ENCODE peak calls at places on chromosomes 7 and 10, in nine cellular contexts. C is GM13977; K is activated CD4-positive, alpha-beta T cell treated with anti-CD3 and anti-CD28 coated beads, Interleukin-2, amount 50 U/mL, for 1 hour; X is GM13976; P is activated CD4-positive, CD25-positive, alpha-beta regulatory T cell; H is NCI-H1105 treated with DMSO at 0.1 percent for 48 hours; S is hippocampal formation; E is RKO; U is right cardiac atrium. J is an unnamed sample.

GRCh38 chr7:2109936-2110585 is 122.7 kb downstream of the MAD1L1 start:
- DNase-seq in C (no peak), K (no peak), X (peak), P (no peak), H (no peak), S (no peak), E (peak), U (peak), J (peak)

GRCh38 chr10:97612386-97612785 is 20.9 kb downstream of the MORN4 start:
- DNase-seq in C (peak), K (no peak), X (peak), P (no peak), H (no peak), S (no peak), E (peak), U (no peak), J (no peak)

GRCh38 chr7:44292876-44293560 is 32.4 kb downstream of the CAMK2B start:
- DNase-seq in C (no peak), K (no peak), X (no peak), P (no peak), H (no peak), S (no peak), E (no peak), U (no peak), J (no peak)

GRCh38 chr7:158392251-158392650 is 195.4 kb downstream of the PTPRN2 start:
- DNase-seq in C (no peak), K (no peak), X (no peak), P (no peak), H (no peak), S (no peak), E (no peak), U (no peak), J (no peak)

GRCh38 chr7:51316666-51317581 is at the start of gene COBL:
- DNase-seq in C (peak), K (no peak), X (no peak), P (no peak), H (no peak), S (no peak), E (peak), U (peak), J (no peak)

GRCh38 chr10:58756126-58756525 is 243.5 kb downstream of the BICC1 start:
- DNase-seq in C (no peak), K (no peak), X (no peak), P (no peak), H (no peak), S (no peak), E (no peak), U (no peak), J (no peak)

GRCh38 chr7:102321351-102322201 is 34.7 kb downstream of the SPDYE6 start:
- DNase-seq in C (peak), K (no peak), X (peak), P (no peak), H (no peak), S (no peak), E (no peak), U (peak), J (no peak)

GRCh38 chr10:98920807-98921206 is 314.8 kb downstream of the HPSE2 start:
- DNase-seq in C (no peak), K (no peak), X (no peak), P (no peak), H (no peak), S (no peak), E (peak), U (no peak), J (no peak)

GRCh38 chr7:154186811-154187210 is 134.6 kb downstream of the DPP6 start:
- DNase-seq in C (no peak), K (no peak), X (no peak), P (no peak), H (no peak), S (no peak), E (no peak), U (no peak), J (no peak)

GRCh38 chr7:43175525-43176200 is 63.2 kb downstream of the HECW1 start:
- DNase-seq in C (no peak), K (no peak), X (no peak), P (no peak), H (no peak), S (no peak), E (no peak), U (no peak), J (no peak)

GRCh38 chr10:30803901-30804322 is 174.4 kb upstream of the LYZL2 start:
- DNase-seq in C (no peak), K (no peak), X (no peak), P (no peak), H (no peak), S (no peak), E (no peak), U (no peak), J (no peak)

GRCh38 chr10:111656066-111656465 is 527.5 kb downstream of the GPAM start:
- DNase-seq in C (no peak), K (no peak), X (no peak), P (no peak), H (no peak), S (no peak), E (no peak), U (no peak), J (no peak)

GRCh38 chr10:132041340-132041739 is 24.4 kb upstream of the JAKMIP3 start:
- DNase-seq in C (no peak), K (no peak), X (no peak), P (no peak), H (no peak), S (no peak), E (no peak), U (no peak), J (no peak)

GRCh38 chr10:110820321-110820814 is 51.4 kb upstream of the PDCD4 start:
- DNase-seq in C (no peak), K (no peak), X (no peak), P (no peak), H (no peak), S (peak), E (no peak), U (peak), J (no peak)

GRCh38 chr10:75569506-75569905 is 138.1 kb downstream of the LRMDA start:
- DNase-seq in C (no peak), K (no peak), X (no peak), P (no peak), H (no peak), S (no peak), E (no peak), U (no peak), J (no peak)

GRCh38 chr10:107689318-107689717 is 524.8 kb upstream of the SORCS1 start:
- DNase-seq in C (no peak), K (no peak), X (no peak), P (no peak), H (no peak), S (no peak), E (no peak), U (no peak), J (no peak)

GRCh38 chr10:75771606-75772005 is 340.2 kb downstream of the LRMDA start:
- DNase-seq in C (no peak), K (no peak), X (no peak), P (no peak), H (no peak), S (no peak), E (no peak), U (no peak), J (no peak)

GRCh38 chr7:54888067-54888735 is 129.2 kb upstream of the SEC61G start:
- DNase-seq in C (no peak), K (no peak), X (peak), P (no peak), H (no peak), S (peak), E (no peak), U (peak), J (no peak)

GRCh38 chr7:124724516-124725192 is 40.9 kb downstream of the GPR37 start:
- DNase-seq in C (no peak), K (no peak), X (no peak), P (no peak), H (no peak), S (peak), E (no peak), U (no peak), J (no peak)

GRCh38 chr10:132665946-132666732 is 119.8 kb downstream of the NKX6-2 start:
- DNase-seq in C (no peak), K (no peak), X (no peak), P (no peak), H (no peak), S (no peak), E (peak), U (no peak), J (no peak)

GRCh38 chr10:69123306-69123746 is 652 bp upstream of the VPS26A start:
- DNase-seq in C (no peak), K (no peak), X (no peak), P (no peak), H (peak), S (peak), E (peak), U (no peak), J (no peak)

GRCh38 chr7:33849961-33850559 is 55.3 kb upstream of the BMPER start:
- DNase-seq in C (no peak), K (no peak), X (no peak), P (no peak), H (no peak), S (no peak), E (no peak), U (no peak), J (no peak)

GRCh38 chr10:129760416-129760815 is 203.7 kb downstream of the EBF3 start:
- DNase-seq in C (no peak), K (no peak), X (no peak), P (no peak), H (no peak), S (no peak), E (no peak), U (peak), J (no peak)

GRCh38 chr10:131184503-131184902 is 127.0 kb downstream of the TCERG1L start:
- DNase-seq in C (no peak), K (no peak), X (no peak), P (no peak), H (no peak), S (no peak), E (no peak), U (no peak), J (no peak)

GRCh38 chr10:112949875-112950507 is at the start of gene TCF7L2:
- DNase-seq in C (peak), K (peak), X (peak), P (peak), H (peak), S (peak), E (peak), U (peak), J (no peak)

GRCh38 chr10:103894454-103894853 is 23.5 kb downstream of the STN1 start:
- DNase-seq in C (no peak), K (no peak), X (no peak), P (no peak), H (no peak), S (no peak), E (no peak), U (no peak), J (no peak)

GRCh38 chr10:102227050-102227449 is 951 bp downstream of the ELOVL3 start:
- DNase-seq in C (no peak), K (no peak), X (no peak), P (no peak), H (no peak), S (no peak), E (no peak), U (no peak), J (no peak)

GRCh38 chr10:33025039-33025438 is 67.0 kb upstream of the ITGB1 start:
- DNase-seq in C (no peak), K (no peak), X (no peak), P (no peak), H (no peak), S (no peak), E (no peak), U (no peak), J (no peak)